ENCODE peak calls at places on chromosomes 3 and 15, in eight cellular contexts. Z is cardiac fibroblast, P is GM06990, V is Calu3, T is AG09309, I is cardiac muscle cell, E is GM12865, D is mucosa of descending colon. F is an unnamed sample.

GRCh38 chr15:39040861-39041260 is 476.2 kb upstream of the RASGRP1 start:
- DNase-seq in E (no peak), T (no peak), V (no peak), D (no peak), P (no peak), Z (no peak), I (no peak), F (no peak)

GRCh38 chr15:46129145-46129544 is 494.3 kb downstream of the SQOR start:
- DNase-seq in V (no peak), P (no peak), T (no peak), E (no peak), D (no peak), I (no peak), Z (peak), F (no peak)

GRCh38 chr3:172208586-172209332 is 169.4 kb downstream of the FNDC3B start:
- DNase-seq in I (no peak), E (no peak), D (no peak), T (no peak), V (no peak), Z (no peak), P (no peak), F (no peak)

GRCh38 chr3:171187706-171188290 is 161.3 kb upstream of the SLC2A2 start:
- DNase-seq in Z (peak), I (peak), E (peak), D (no peak), T (no peak), V (peak), P (no peak), F (peak)

GRCh38 chr15:57440167-57440566 is 63.9 kb downstream of the CGNL1 start:
- DNase-seq in V (no peak), D (no peak), I (no peak), E (no peak), Z (no peak), T (no peak), P (no peak), F (no peak)

GRCh38 chr3:38004415-38005075 is 14.0 kb downstream of the VILL start:
- DNase-seq in I (peak), V (peak), T (no peak), Z (peak), D (peak), E (peak), P (no peak), F (peak)

GRCh38 chr15:48393650-48394049 is 62.4 kb downstream of the DUT start:
- DNase-seq in I (no peak), Z (peak), V (no peak), D (peak), E (no peak), T (no peak), P (no peak), F (no peak)

GRCh38 chr3:107028086-107028485 is 349.2 kb upstream of the CCDC54 start:
- DNase-seq in Z (no peak), T (no peak), V (no peak), E (no peak), P (no peak), D (no peak), I (no peak), F (no peak)

GRCh38 chr3:127550758-127551157 is 39.8 kb downstream of the TPRA1 start:
- DNase-seq in V (no peak), D (no peak), I (no peak), P (no peak), E (no peak), Z (no peak), T (no peak), F (no peak)

GRCh38 chr3:42572278-42572677 is 9.5 kb downstream of the SEC22C start:
- DNase-seq in D (no peak), Z (peak), V (peak), E (peak), I (peak), P (no peak), T (no peak), F (peak)

GRCh38 chr3:10194328-10195071 is 29.8 kb downstream of the IRAK2 start:
- DNase-seq in D (peak), I (peak), E (peak), T (no peak), Z (no peak), V (no peak), P (peak), F (no peak)

GRCh38 chr15:29815000-29815704 is 7.1 kb downstream of the TJP1 start:
- DNase-seq in T (no peak), P (no peak), I (peak), Z (peak), E (no peak), V (no peak), D (no peak), F (no peak)

GRCh38 chr3:174002543-174002942 is 605.0 kb downstream of the NLGN1 start:
- DNase-seq in T (no peak), I (no peak), V (peak), Z (peak), P (no peak), E (no peak), D (no peak), F (peak)

GRCh38 chr15:79849789-79850188 is 47.0 kb downstream of the MTHFS start:
- DNase-seq in T (no peak), Z (peak), I (peak), P (no peak), D (no peak), E (peak), V (peak), F (peak)

GRCh38 chr3:54939591-54940300 is 11.9 kb upstream of the LRTM1 start:
- DNase-seq in V (no peak), I (no peak), P (no peak), E (no peak), T (no peak), D (no peak), Z (peak), F (no peak)

GRCh38 chr3:42164635-42165034 is 73.5 kb downstream of the TRAK1 start:
- DNase-seq in Z (no peak), E (no peak), V (no peak), T (no peak), D (no peak), P (no peak), I (no peak), F (no peak)

GRCh38 chr15:96565266-96565665 is 234.8 kb downstream of the NR2F2 start:
- DNase-seq in E (no peak), D (no peak), T (no peak), P (no peak), Z (no peak), I (no peak), V (no peak), F (no peak)

GRCh38 chr15:75348034-75348562 is 1.3 kb downstream of the NEIL1 start:
- DNase-seq in P (no peak), I (peak), D (no peak), Z (no peak), V (peak), T (no peak), E (peak), F (no peak)

GRCh38 chr3:110420158-110420641 is 651.4 kb upstream of the NECTIN3 start:
- DNase-seq in V (no peak), E (no peak), P (no peak), D (no peak), I (no peak), T (peak), Z (peak), F (no peak)

GRCh38 chr15:31552482-31553099 is 226.0 kb downstream of the KLF13 start:
- DNase-seq in V (no peak), E (no peak), T (no peak), Z (peak), D (no peak), P (no peak), I (no peak), F (no peak)

GRCh38 chr15:43251185-43251862 is 15.4 kb downstream of the TGM5 start:
- DNase-seq in Z (no peak), P (no peak), T (no peak), V (no peak), E (no peak), D (no peak), I (no peak), F (no peak)

GRCh38 chr15:82132742-82133141 is 86.9 kb upstream of the MEX3B start:
- DNase-seq in D (no peak), T (peak), E (no peak), P (no peak), V (no peak), I (no peak), Z (peak), F (no peak)

GRCh38 chr3:23455775-23456174 is 252.6 kb downstream of the UBE2E2 start:
- DNase-seq in I (no peak), T (peak), Z (peak), P (no peak), V (no peak), E (no peak), D (no peak), F (no peak)

GRCh38 chr3:120894285-120894684 is 13.7 kb upstream of the STXBP5L start:
- DNase-seq in P (no peak), V (no peak), D (no peak), T (peak), Z (peak), E (no peak), I (no peak), F (no peak)

GRCh38 chr3:126515066-126515706 is 2.4 kb downstream of the UROC1 start:
- DNase-seq in I (no peak), V (no peak), Z (no peak), D (peak), E (no peak), T (no peak), P (no peak), F (no peak)

GRCh38 chr15:78766041-78766440 is 45.2 kb downstream of the ADAMTS7 start:
- DNase-seq in E (no peak), V (no peak), D (no peak), T (no peak), Z (no peak), I (no peak), P (no peak), F (no peak)

GRCh38 chr3:25428950-25429349 is 887 bp downstream of the RARB start:
- DNase-seq in P (no peak), E (no peak), T (no peak), D (no peak), Z (no peak), V (no peak), I (no peak), F (no peak)

GRCh38 chr3:86826292-86826691 is 164.7 kb downstream of the VGLL3 start:
- DNase-seq in D (no peak), V (no peak), Z (no peak), T (no peak), E (no peak), P (no peak), I (no peak), F (no peak)

GRCh38 chr15:78507831-78508160 is 419 bp downstream of the HYKK start:
- DNase-seq in D (no peak), I (no peak), Z (no peak), T (no peak), V (no peak), P (no peak), E (no peak), F (no peak)

GRCh38 chr3:13176445-13176844 is 103.2 kb upstream of the IQSEC1 start:
- DNase-seq in V (no peak), P (no peak), Z (no peak), D (no peak), I (no peak), T (no peak), E (no peak), F (no peak)

GRCh38 chr3:168071535-168071934 is 24.2 kb downstream of the GOLIM4 start:
- DNase-seq in I (no peak), E (no peak), P (no peak), D (no peak), V (peak), T (no peak), Z (peak), F (no peak)

GRCh38 chr3:36457667-36458066 is 77.4 kb downstream of the STAC start:
- DNase-seq in E (no peak), D (no peak), Z (no peak), P (no peak), I (no peak), T (no peak), V (no peak), F (no peak)

GRCh38 chr3:36298188-36298587 is 82.1 kb upstream of the STAC start:
- DNase-seq in V (no peak), E (no peak), Z (no peak), D (no peak), T (no peak), I (no peak), P (no peak), F (no peak)

GRCh38 chr3:24829011-24829581 is 334.4 kb upstream of the THRB start:
- DNase-seq in T (no peak), I (peak), P (no peak), Z (no peak), V (peak), E (no peak), D (no peak), F (peak)

GRCh38 chr3:183779896-183780450 is 45.4 kb downstream of the MAP6D1 start:
- DNase-seq in T (no peak), E (no peak), P (no peak), Z (no peak), I (no peak), D (no peak), V (no peak), F (no peak)

GRCh38 chr3:15952543-15953175 is 154.9 kb upstream of the ANKRD28 start:
- DNase-seq in Z (peak), P (no peak), D (no peak), T (no peak), V (no peak), I (no peak), E (no peak), F (no peak)

GRCh38 chr3:188303286-188303799 is 149.4 kb downstream of the LPP start:
- DNase-seq in T (no peak), E (no peak), I (no peak), Z (no peak), D (no peak), V (no peak), P (no peak), F (no peak)
- TF ChIP-seq CTCF in T (no peak), E (no peak), I (no peak), Z (no peak), D (no peak), V (no peak), P (no peak), F (no peak)

GRCh38 chr3:131031660-131032059 is 5.0 kb downstream of the NEK11 start:
- DNase-seq in D (no peak), Z (no peak), T (no peak), I (no peak), P (no peak), V (no peak), E (no peak), F (no peak)
- TF ChIP-seq CTCF in D (no peak), Z (no peak), T (no peak), I (no peak), P (no peak), V (no peak), E (no peak), F (no peak)

GRCh38 chr15:40982855-40983254 is 29.6 kb downstream of the CHAC1 start:
- DNase-seq in Z (peak), I (no peak), E (no peak), P (no peak), T (peak), D (no peak), V (no peak), F (peak)
- TF ChIP-seq CTCF in Z (no peak), I (no peak), E (no peak), P (no peak), T (peak), D (no peak), V (no peak), F (no peak)

GRCh38 chr3:39103324-39103693 is 4.1 kb downstream of the GORASP1 start:
- DNase-seq in V (no peak), Z (no peak), D (no peak), I (no peak), E (no peak), T (no peak), P (no peak), F (no peak)
- TF ChIP-seq CTCF in V (no peak), Z (peak), D (no peak), I (peak), E (peak), T (peak), P (peak), F (no peak)

DNA sequence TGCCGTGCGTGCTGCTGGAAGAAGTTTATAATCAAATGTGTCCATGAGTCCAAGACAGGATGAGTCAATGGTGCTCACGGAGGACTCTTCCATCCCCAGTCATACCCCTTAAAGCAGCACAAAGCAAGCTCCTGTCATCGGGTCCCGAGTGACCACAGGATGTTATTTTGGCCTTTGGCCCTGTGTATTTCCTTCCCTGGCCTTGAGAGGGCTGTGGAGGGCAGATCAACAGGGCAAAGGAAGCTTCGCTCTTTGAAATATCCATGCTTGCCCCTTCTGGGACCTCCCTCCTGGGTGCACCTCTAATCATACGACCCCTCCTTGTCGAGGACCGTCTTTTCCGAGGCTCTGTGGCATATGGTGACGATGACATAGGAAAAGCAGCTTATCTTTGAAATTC is 93.4 kb downstream of the SLCO3A1 start:
- DNase-seq in T (no peak), Z (no peak), E (no peak), P (no peak), D (no peak), I (no peak), V (peak), F (peak)
- TF ChIP-seq CTCF in T (peak), Z (peak), E (no peak), P (no peak), D (no peak), I (peak), V (peak), F (no peak)

DNA sequence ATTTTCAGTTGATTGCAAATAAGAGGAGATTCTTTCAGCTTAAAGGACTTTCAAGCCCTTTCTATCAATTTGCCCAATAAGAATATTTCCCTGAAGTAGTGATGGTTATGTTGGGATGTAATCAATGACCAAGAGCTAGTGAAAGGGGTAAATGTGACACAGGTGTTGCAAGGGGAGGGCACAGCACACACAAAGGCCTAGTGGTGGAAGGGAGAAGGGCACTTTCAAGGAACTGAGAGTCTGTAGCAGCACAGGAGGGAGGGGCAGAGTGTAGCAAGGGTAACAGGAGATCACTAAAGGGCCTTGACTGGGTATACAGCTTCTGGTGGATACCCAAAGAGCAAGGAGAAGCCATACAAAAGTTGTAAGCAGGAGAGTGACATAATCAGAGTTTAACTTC is 217.8 kb upstream of the ARHGEF26 start:
- DNase-seq in Z (no peak), V (no peak), E (no peak), P (no peak), I (no peak), T (no peak), D (no peak), F (no peak)
- TF ChIP-seq CTCF in Z (no peak), V (no peak), E (peak), P (no peak), I (no peak), T (no peak), D (no peak), F (no peak)

DNA sequence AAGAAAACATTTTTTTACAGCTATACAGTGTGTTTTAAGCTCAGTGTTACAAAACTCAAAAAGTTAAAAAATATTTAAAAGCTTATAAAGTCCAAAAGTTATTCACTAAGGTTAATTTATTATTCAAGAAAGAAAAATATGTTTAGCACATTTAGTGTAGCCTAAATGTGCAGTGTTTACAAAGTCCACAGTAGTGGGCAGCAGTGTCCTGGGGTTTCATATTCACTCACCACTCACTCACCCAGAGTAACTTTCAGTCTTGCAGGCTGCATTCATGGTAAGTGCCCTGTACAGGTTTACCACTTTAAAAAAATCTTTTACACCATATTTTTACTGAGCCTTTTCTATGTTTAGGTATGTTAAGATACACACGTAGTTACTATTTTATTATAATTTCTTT is 300.2 kb upstream of the TRIM42 start:
- DNase-seq in E (no peak), V (no peak), P (no peak), T (no peak), D (no peak), Z (peak), I (no peak), F (no peak)
- TF ChIP-seq CTCF in E (no peak), V (no peak), P (no peak), T (peak), D (no peak), Z (no peak), I (no peak), F (no peak)

DNA sequence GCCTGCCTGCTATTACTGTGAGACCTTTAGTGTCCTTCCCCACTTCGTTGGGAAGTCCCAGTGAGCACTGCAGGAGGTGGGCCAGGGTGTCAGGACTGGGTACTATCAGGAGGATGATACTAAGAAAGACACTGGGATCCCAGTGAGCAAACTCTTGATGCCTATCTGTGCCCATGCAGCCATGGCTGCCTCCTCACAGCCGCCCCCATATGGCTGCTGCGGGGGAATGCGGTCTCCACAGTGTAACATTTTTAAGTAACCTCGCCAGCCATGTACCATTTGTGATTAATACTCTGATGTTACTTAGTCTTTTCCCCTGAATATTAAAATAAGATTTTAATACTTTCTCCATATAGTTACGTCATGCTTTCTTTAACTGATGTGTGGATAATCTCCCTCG is 312.2 kb downstream of the RYR3 start:
- DNase-seq in I (no peak), E (peak), T (no peak), D (no peak), P (no peak), V (no peak), Z (no peak), F (no peak)
- TF ChIP-seq CTCF in I (no peak), E (peak), T (no peak), D (no peak), P (peak), V (no peak), Z (no peak), F (peak)

DNA sequence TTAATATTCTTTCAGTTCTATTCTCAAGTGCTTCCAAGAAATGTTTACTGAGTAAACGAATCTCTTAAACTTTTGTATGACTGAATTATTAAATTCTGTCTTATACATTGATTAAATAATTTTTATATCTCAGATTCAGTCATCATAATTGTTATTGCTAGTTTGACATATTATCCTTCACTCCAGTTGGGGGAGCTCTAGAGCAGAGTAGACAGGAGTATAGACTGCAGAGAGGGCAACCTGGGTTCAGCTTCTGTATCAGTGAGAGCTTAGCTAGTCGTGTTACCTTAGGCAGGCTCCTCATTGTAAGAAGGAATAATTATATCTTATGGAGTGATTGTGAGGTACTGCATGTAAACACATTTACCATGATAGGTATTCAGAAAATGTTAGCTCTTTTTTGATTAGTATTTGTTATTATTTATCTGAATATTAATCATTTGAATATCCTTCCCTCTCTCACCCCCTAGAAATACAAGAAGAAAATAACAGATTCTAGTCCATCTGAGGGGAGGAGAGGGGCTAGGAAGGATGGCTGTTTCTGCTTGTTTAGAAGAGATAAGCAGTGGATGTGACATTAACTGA is 31.0 kb upstream of the ZCWPW2 start:
- DNase-seq in P (no peak), I (peak), T (no peak), Z (peak), D (no peak), E (peak), V (peak), F (peak)
- TF ChIP-seq CTCF in P (peak), I (peak), T (peak), Z (peak), D (peak), E (peak), V (no peak), F (peak)

GRCh38 chr3:77319711-77320110 is 279.8 kb downstream of the ROBO2 start:
- DNase-seq in I (no peak), T (no peak), E (no peak), Z (peak), P (no peak), V (no peak), D (no peak), F (peak)
- TF ChIP-seq CTCF in I (no peak), T (peak), E (no peak), Z (peak), P (peak), V (no peak), D (no peak), F (no peak)